ENCODE peak calls at places on chromosome 12, in four cellular contexts. G is K562, P is HepG2, Y is SK-N-SH. I is an unnamed sample.

GRCh38 chr12:104643921-104644669 is 187.3 kb downstream of the CHST11 start:
- DNase-seq in Y (peak), G (no peak), P (no peak), I (no peak)

GRCh38 chr12:104083769-104084475 is 19.6 kb downstream of the HCFC2 start:
- DNase-seq in Y (no peak), P (no peak), G (no peak), I (no peak)

GRCh38 chr12:111386891-111387290 is 18.0 kb upstream of the PHETA1 start:
- DNase-seq in P (no peak), G (no peak), Y (no peak), I (no peak)

GRCh38 chr12:104569348-104570173 is 112.8 kb downstream of the CHST11 start:
- DNase-seq in Y (no peak), G (no peak), P (no peak), I (no peak)

GRCh38 chr12:20188930-20189653 is 179.2 kb upstream of the PDE3A start:
- DNase-seq in G (no peak), P (peak), Y (no peak), I (no peak)

GRCh38 chr12:40870981-40871380 is 178.7 kb downstream of the CNTN1 start:
- DNase-seq in G (no peak), P (no peak), Y (no peak), I (no peak)

GRCh38 chr12:30624009-30624408 is 71.7 kb downstream of the IPO8 start:
- DNase-seq in Y (no peak), P (no peak), G (no peak), I (no peak)

GRCh38 chr12:109165599-109165998 is 49.2 kb downstream of the ACACB start:
- DNase-seq in P (no peak), Y (no peak), G (no peak), I (no peak)

GRCh38 chr12:39012870-39013269 is 107.5 kb upstream of the CPNE8 start:
- DNase-seq in Y (no peak), G (no peak), P (no peak), I (no peak)

GRCh38 chr12:12537421-12537820 is 25.2 kb downstream of the DUSP16 start:
- DNase-seq in Y (no peak), P (no peak), G (no peak), I (no peak)

GRCh38 chr12:50589650-50590435 is 85.1 kb downstream of the DIP2B start:
- DNase-seq in P (no peak), Y (no peak), G (peak), I (no peak)

GRCh38 chr12:105698047-105698446 is 367.6 kb downstream of the C12orf75 start:
- DNase-seq in G (no peak), Y (no peak), P (no peak), I (no peak)

GRCh38 chr12:100173111-100173510 is 27.5 kb upstream of the ACTR6 start:
- DNase-seq in P (no peak), Y (no peak), G (no peak), I (no peak)

GRCh38 chr12:57868870-57869609 is 22.5 kb upstream of the CTDSP2 start:
- DNase-seq in G (no peak), P (no peak), Y (peak), I (no peak)

GRCh38 chr12:96886998-96887677 is 19.9 kb upstream of the NEDD1 start:
- DNase-seq in P (no peak), Y (no peak), G (no peak), I (no peak)

GRCh38 chr12:13347241-13348043 is 150.9 kb downstream of the EMP1 start:
- DNase-seq in G (peak), Y (no peak), P (no peak), I (peak)

GRCh38 chr12:1993871-1994371 is 10.3 kb downstream of the DCP1B start:
- DNase-seq in P (peak), Y (no peak), G (no peak), I (no peak)

GRCh38 chr12:18246057-18246456 is 15.3 kb upstream of the PIK3C2G start:
- DNase-seq in G (no peak), Y (peak), P (no peak), I (no peak)

GRCh38 chr12:6821674-6822433 is at the start of gene GPR162:
- DNase-seq in Y (peak), G (peak), P (no peak), I (no peak)

GRCh38 chr12:102816816-102817434 is 100.1 kb downstream of the PAH start:
- DNase-seq in Y (peak), P (peak), G (peak), I (peak)

GRCh38 chr12:102484017-102484731 is 3.8 kb upstream of the IGF1 start:
- DNase-seq in Y (peak), P (peak), G (peak), I (peak)

GRCh38 chr12:110501722-110502448 is at the start of the genes RAD9B and VPS29:
- DNase-seq in P (peak), Y (peak), G (peak), I (peak)

GRCh38 chr12:124162151-124163110 is 132.5 kb upstream of the RFLNA start:
- DNase-seq in P (no peak), G (peak), Y (no peak), I (peak)

GRCh38 chr12:65323025-65323424 is 44.5 kb downstream of the MSRB3 start:
- DNase-seq in Y (no peak), P (peak), G (no peak), I (no peak)

GRCh38 chr12:46379352-46379751 is 6.8 kb upstream of the SLC38A2 start:
- DNase-seq in Y (no peak), P (no peak), G (no peak), I (no peak)

GRCh38 chr12:46382425-46382973 is 9.9 kb upstream of the SLC38A2 start:
- DNase-seq in G (peak), P (no peak), Y (no peak), I (no peak)

GRCh38 chr12:46382974-46383653 is 10.5 kb upstream of the SLC38A2 start:
- DNase-seq in Y (peak), P (peak), G (peak), I (peak)

GRCh38 chr12:46380397-46380796 is 7.8 kb upstream of the SLC38A2 start:
- DNase-seq in P (no peak), G (no peak), Y (no peak), I (no peak)

GRCh38 chr12:46380881-46381280 is 8.3 kb upstream of the SLC38A2 start:
- DNase-seq in G (no peak), Y (no peak), P (no peak), I (no peak)
- TF ChIP-seq ELF1 in G (no peak), Y (no peak), P (no peak), I (no peak)

GRCh38 chr12:92629349-92630065 is 73.3 kb upstream of the PLEKHG7 start:
- DNase-seq in G (peak), Y (no peak), P (no peak), I (no peak)
- TF ChIP-seq ELF1 in G (no peak), Y (no peak), P (no peak), I (no peak)

DNA sequence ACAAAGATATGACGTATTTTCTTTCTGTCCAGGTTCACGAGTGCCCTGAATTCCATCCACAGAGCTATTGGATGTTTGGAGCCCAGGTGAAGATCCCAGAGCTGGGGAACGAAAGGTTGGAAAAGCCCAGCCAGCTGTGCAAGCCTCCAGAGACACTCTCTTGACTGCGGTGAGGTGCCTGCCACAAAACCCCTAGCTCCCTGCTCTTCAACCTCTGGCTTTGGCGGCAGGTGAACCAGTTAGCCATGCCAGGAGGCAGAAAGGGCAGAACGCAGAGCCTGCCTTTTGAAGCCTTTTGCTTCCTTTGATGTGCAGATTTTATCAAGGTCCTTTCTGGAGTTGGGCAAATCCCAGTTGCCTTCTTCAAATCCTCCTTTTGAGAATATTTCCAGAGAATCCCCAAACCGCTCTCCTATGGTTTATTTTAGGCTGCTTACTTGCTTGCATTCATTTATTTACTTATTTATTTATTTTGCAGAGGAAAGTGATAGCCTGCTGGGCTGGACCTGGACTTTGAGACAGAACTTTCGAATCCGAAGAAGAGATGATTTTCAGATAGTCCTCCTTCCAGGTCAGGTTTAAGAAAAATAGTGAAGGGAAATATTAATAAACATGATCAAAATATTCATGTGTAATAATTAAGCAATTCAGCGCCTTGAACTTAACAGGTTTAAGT is 411.2 kb upstream of the TBX3 start:
- DNase-seq in P (no peak), Y (no peak), G (no peak), I (no peak)
- TF ChIP-seq ELF1 in P (no peak), Y (no peak), G (no peak), I (no peak)

GRCh38 chr12:22231078-22231477 is 103.4 kb downstream of the ST8SIA1 start:
- DNase-seq in P (no peak), Y (no peak), G (no peak), I (no peak)

GRCh38 chr12:22230280-22230794 is 104.2 kb downstream of the ST8SIA1 start:
- DNase-seq in G (no peak), P (no peak), Y (no peak), I (no peak)

GRCh38 chr12:22228022-22228875 is 106.3 kb downstream of the ST8SIA1 start:
- DNase-seq in G (no peak), Y (no peak), P (no peak), I (no peak)

GRCh38 chr12:22231836-22232235 is 102.7 kb downstream of the ST8SIA1 start:
- DNase-seq in Y (no peak), G (no peak), P (no peak), I (no peak)

DNA sequence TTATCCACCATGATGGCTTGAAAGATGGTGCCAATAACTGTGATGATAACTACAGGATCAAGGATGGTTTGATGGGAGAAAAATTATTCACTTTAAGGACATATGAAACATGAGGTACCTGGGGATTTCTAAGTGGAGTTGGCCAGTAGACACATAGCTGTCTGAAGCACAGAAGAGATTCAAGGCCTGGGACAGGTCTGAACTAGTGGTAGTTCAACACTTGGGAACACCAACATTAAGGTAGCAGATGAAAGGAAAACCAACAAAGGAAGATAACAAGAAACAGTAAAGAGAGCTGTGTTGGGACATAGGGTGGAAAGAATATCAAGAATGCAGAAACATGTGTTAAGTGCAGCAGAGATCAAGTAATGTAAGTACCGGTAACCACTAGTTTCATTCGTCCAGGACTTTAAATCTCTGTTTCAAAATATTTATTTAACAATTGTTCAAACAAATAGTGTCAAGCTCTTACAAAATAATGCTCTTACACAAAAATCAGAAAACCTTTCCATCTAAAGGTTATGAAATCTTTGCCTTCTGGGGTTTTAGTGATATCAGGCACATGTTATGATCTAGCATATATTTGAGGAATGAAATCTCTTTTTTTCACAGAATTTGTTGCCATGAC is 104.7 kb downstream of the ST8SIA1 start:
- DNase-seq in P (peak), G (no peak), Y (no peak), I (no peak)
- TF ChIP-seq ELF1 in P (no peak), G (no peak), Y (no peak), I (no peak)

GRCh38 chr12:4025420-4026358 is 152.5 kb upstream of the PARP11 start:
- DNase-seq in P (peak), G (no peak), Y (no peak), I (no peak)
- TF ChIP-seq ELF1 in P (no peak), G (no peak), Y (no peak), I (no peak)

DNA sequence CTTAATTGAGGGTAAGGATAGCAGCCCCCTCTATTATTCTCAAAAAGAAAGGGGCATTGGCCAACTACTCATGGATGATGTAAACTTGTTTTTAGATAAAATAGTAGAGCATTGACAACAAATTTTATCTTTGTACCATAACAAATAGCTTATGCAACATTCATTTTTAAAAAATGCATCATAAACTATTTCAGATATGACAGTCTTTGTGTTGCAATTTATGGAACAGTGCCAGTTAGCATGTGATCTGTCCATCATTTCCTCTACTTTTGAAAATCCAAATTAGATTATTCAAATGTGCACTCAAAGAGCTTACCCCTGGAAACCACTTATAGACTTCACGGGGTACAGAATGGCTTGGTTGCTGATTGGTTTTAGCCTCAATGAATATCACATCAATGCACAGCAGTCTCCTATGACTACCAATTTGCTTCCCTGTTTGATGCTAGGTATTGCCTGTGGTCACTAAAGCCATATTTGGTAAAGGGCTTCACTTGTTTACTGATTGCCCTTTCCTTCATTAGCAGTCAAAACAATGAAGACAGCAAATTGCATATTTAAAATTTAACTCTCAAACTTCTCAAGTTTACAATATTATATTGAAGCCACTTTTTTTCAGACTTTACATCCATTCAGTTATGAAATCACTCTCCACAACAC is 274.9 kb upstream of the MGAT4C start:
- DNase-seq in P (no peak), G (no peak), Y (no peak), I (no peak)
- TF ChIP-seq ELF1 in P (no peak), G (no peak), Y (no peak), I (no peak)

GRCh38 chr12:25521625-25522256 is 31.3 kb downstream of the LMNTD1 start:
- DNase-seq in P (peak), G (no peak), Y (no peak), I (no peak)

GRCh38 chr12:25524381-25524780 is 28.7 kb downstream of the LMNTD1 start:
- DNase-seq in G (no peak), Y (no peak), P (no peak), I (no peak)

GRCh38 chr12:25518512-25518911 is 34.6 kb downstream of the LMNTD1 start:
- DNase-seq in P (no peak), Y (no peak), G (no peak), I (no peak)
- TF ChIP-seq ELF1 in P (no peak), Y (no peak), G (no peak), I (no peak)